ENCODE peak calls at places on chromosome 4, in four cellular contexts. X, R, W and D are unnamed samples.

GRCh38 chr4:8332891-8333331 is 63.4 kb downstream of the HTRA3 start:
- DNase-seq in W (no peak), X (no peak), R (no peak), D (no peak)

GRCh38 chr4:114980932-114981693 is 132.3 kb downstream of the NDST4 start:
- DNase-seq in X (no peak), W (no peak), R (no peak), D (no peak)

GRCh38 chr4:173014113-173014558 is 154.5 kb upstream of the GALNT7 start:
- DNase-seq in X (no peak), R (peak; percentile 77), W (no peak), D (no peak)

GRCh38 chr4:766152-766515 is 59.8 kb downstream of the CPLX1 start:
- DNase-seq in X (no peak), W (no peak), R (no peak), D (no peak)

GRCh38 chr4:154049457-154050181 is 260.7 kb upstream of the SFRP2 start:
- DNase-seq in W (no peak), R (peak; percentile 59), X (no peak), D (peak; percentile 39)

GRCh38 chr4:7397206-7398103 is 37.3 kb downstream of the PSAPL1 start:
- DNase-seq in W (no peak), R (no peak), X (no peak), D (no peak)

GRCh38 chr4:26131711-26132110 is 189.1 kb upstream of the RBPJ start:
- DNase-seq in W (no peak), X (no peak), R (no peak), D (no peak)

GRCh38 chr4:148441624-148441985 is 609 bp downstream of the NR3C2 start:
- DNase-seq in W (no peak), R (peak; percentile 10), X (no peak), D (no peak)